ENCODE peak calls at places on chromosomes 3 and 15, in four cellular contexts. R is stimulated activated CD4-positive, alpha-beta T cell treated with anti-CD3 and anti-CD28 coated beads, Interleukin-1b, Interleukin-23, amount 100 ng/mL, for 1 hour; H is lung microvascular endothelial cell; B is hippocampal formation. E is an unnamed sample.

GRCh38 chr3:168847293-168847883 is 751.7 kb upstream of the GOLIM4 start:
- DNase-seq in B (peak), R (no peak), H (peak), E (peak)

GRCh38 chr3:86563358-86563970 is 427.5 kb downstream of the VGLL3 start:
- DNase-seq in H (peak), R (no peak), B (no peak), E (peak)

GRCh38 chr3:72728958-72729467 is 119.2 kb downstream of the SHQ1 start:
- DNase-seq in B (no peak), H (no peak), R (no peak), E (no peak)

GRCh38 chr3:143358793-143359491 is 239.4 kb downstream of the CHST2 start:
- DNase-seq in B (no peak), R (no peak), H (peak), E (no peak)

GRCh38 chr3:110526732-110527727 is 544.6 kb upstream of the NECTIN3 start:
- DNase-seq in R (no peak), H (no peak), B (no peak), E (no peak)

GRCh38 chr3:138349926-138350665 is 1.7 kb downstream of the MRAS start:
- DNase-seq in B (no peak), H (no peak), R (no peak), E (no peak)

GRCh38 chr3:39178553-39178952 is 13.8 kb downstream of the XIRP1 start:
- DNase-seq in H (no peak), R (no peak), B (no peak), E (no peak)

GRCh38 chr3:128973988-128974564 is 19.8 kb downstream of the CFAP92 start:
- DNase-seq in H (no peak), B (no peak), R (no peak), E (no peak)

GRCh38 chr15:23877502-23878412 is 190.7 kb upstream of the NDN start:
- DNase-seq in B (peak), R (no peak), H (peak), E (peak)

GRCh38 chr3:105085506-105085905 is 281.2 kb upstream of the ALCAM start:
- DNase-seq in R (no peak), H (no peak), B (no peak), E (no peak)

GRCh38 chr3:128226794-128227399 is 73.6 kb downstream of the EEFSEC start:
- DNase-seq in H (peak), R (no peak), B (peak), E (peak)

GRCh38 chr3:119084371-119085069 is 49.9 kb upstream of the IGSF11 start:
- DNase-seq in H (no peak), R (no peak), B (no peak), E (peak)

GRCh38 chr3:197392961-197393360 is 94.5 kb upstream of the DLG1 start:
- DNase-seq in R (no peak), B (no peak), H (peak), E (no peak)

GRCh38 chr3:179865876-179866505 is 170.7 kb downstream of the PEX5L start:
- DNase-seq in B (no peak), H (no peak), R (no peak), E (no peak)

E was measured in SW480.